ENCODE peak calls at places on chromosomes 11 and 22, in five cellular contexts. R, S, M, J and O are unnamed samples.

GRCh38 chr11:36056160-36056751 is 112.4 kb downstream of the LDLRAD3 start:
- DNase-seq in R (no peak), J (no peak), M (peak; percentile 66), S (no peak), O (no peak)

GRCh38 chr11:112961751-112962747 is 829 bp downstream of the NCAM1 start:
- DNase-seq in M (peak; percentile 69), S (peak; percentile 7), R (peak; percentile 47), J (peak; percentile 72), O (peak; percentile 63)

GRCh38 chr22:24513706-24514240 is 18.6 kb downstream of the UPB1 start:
- DNase-seq in M (no peak), J (peak; percentile 17), R (no peak), S (no peak), O (no peak)

GRCh38 chr11:47225552-47226137 is 10.9 kb downstream of the DDB2 start:
- DNase-seq in R (no peak), M (no peak), J (no peak), S (no peak), O (no peak)

GRCh38 chr11:66646875-66647274 is 8.4 kb downstream of the RBM4 start:
- DNase-seq in R (no peak), M (no peak), J (no peak), S (no peak), O (no peak)

GRCh38 chr22:22880645-22881044 is 7.0 kb upstream of the IGLL5 start:
- DNase-seq in R (no peak), J (peak; percentile 64), M (no peak), S (no peak), O (no peak)

GRCh38 chr22:30694638-30695350 is at the start of gene OSBP2:
- DNase-seq in R (peak; percentile 69), S (no peak), J (peak; percentile 84), M (peak; percentile 78), O (peak; percentile 76)

GRCh38 chr22:47203554-47203991 is 441.1 kb downstream of the TBC1D22A start:
- DNase-seq in J (no peak), M (no peak), S (no peak), R (no peak), O (no peak)

GRCh38 chr22:36505998-36506635 is 723 bp downstream of the FOXRED2 start:
- DNase-seq in S (no peak), M (no peak), R (no peak), J (peak; percentile 84), O (no peak)

GRCh38 chr11:68584991-68585524 is 99.3 kb upstream of the GAL start:
- DNase-seq in R (no peak), S (no peak), M (no peak), J (no peak), O (no peak)

GRCh38 chr11:68632802-68633201 is 51.5 kb upstream of the GAL start:
- DNase-seq in J (no peak), M (peak; percentile 87), R (no peak), S (peak; percentile 9), O (no peak)

GRCh38 chr22:48628891-48629559 is 1198.6 kb downstream of the BRD1 start:
- DNase-seq in S (no peak), M (peak; percentile 69), J (no peak), R (no peak), O (no peak)

GRCh38 chr11:19683141-19683805 is 29.4 kb upstream of the NAV2 start:
- DNase-seq in S (no peak), M (no peak), R (no peak), J (peak; percentile 76), O (no peak)

GRCh38 chr11:83573097-83573496 is 286.9 kb upstream of the CCDC90B start:
- DNase-seq in S (no peak), J (no peak), R (no peak), M (no peak), O (no peak)

GRCh38 chr22:38614331-38615122 is 41.7 kb downstream of the FAM227A start:
- DNase-seq in R (no peak), S (no peak), M (no peak), J (no peak), O (no peak)
- H3K27ac ChIP-seq in R (no peak overlapping the region), S (no peak overlapping the region), M (no peak overlapping the region), J (no peak overlapping the region), O (no peak overlapping the region)

GRCh38 chr11:95081412-95081811 is 8.2 kb upstream of the ENDOD1 start:
- DNase-seq in R (no peak), S (no peak), M (peak; percentile 5), J (peak; percentile 85), O (no peak)
- H3K4me3 ChIP-seq in R (no peak overlapping the region), S (no peak overlapping the region), M (no peak overlapping the region), J (no peak overlapping the region), O (no peak overlapping the region)

GRCh38 chr11:59187020-59187419 is 15.1 kb downstream of the DTX4 start:
- DNase-seq in R (no peak), S (no peak), M (no peak), J (no peak), O (no peak)

GRCh38 chr11:59184876-59185275 is 12.9 kb downstream of the DTX4 start:
- DNase-seq in M (no peak), J (no peak), R (no peak), S (no peak), O (no peak)

GRCh38 chr11:59185412-59185811 is 13.5 kb downstream of the DTX4 start:
- DNase-seq in S (no peak), R (no peak), M (no peak), J (no peak), O (no peak)

GRCh38 chr11:59187587-59187986 is 15.7 kb downstream of the DTX4 start:
- DNase-seq in R (no peak), J (peak; percentile 91), S (no peak), M (no peak), O (peak; percentile 76)

GRCh38 chr11:59186130-59186594 is 14.2 kb downstream of the DTX4 start:
- DNase-seq in R (peak; percentile 82), J (no peak), S (peak; percentile 35), M (peak; percentile 62), O (peak; percentile 76)
- H3K4me1 ChIP-seq in R (no peaks in the 10 kb centered on the region), J (peaks cover 18% of the 10 kb centered on the region), S (no peaks in the 10 kb centered on the region), M (peaks cover 27% of the 10 kb centered on the region), O (peaks cover 69% of the 10 kb centered on the region)

DNA sequence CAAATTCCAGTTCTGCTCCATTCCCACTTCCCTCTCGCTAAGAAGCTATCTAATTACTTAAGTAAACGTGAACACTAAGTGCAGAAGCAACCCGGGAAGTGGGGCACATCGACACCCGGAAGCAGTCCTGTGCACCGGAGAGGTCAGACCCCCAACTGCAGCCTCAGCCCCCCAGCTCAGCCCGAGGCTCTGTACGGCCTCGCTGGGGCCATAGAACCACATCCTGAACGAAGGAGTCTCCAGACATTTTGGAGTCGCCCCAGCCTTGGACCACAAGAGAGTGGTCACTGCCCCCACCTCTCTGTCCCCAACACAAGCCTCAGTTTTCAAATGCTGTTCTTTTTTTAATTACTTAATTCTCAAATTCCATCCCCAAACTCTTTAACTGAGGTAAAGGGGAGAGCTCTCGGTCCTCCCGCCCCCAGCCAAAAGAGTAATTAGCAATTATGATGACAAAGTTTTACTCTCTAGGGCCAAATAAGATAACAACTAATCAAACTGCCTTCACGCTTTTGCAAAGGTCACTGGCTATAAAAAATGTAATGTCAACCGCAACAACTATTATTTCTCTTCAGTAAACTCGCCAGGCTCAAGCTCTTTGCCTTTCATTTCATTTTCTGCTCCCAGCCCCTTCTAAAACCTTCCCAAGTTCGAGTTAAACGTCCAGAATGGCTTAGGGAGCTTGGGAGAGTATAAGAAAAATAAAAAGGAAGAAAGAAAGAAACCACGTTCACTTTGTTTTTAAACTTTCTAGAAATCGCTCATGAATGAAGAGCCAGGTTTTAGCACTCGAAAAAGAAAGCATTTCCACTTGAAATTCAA is 2.2 kb downstream of the PAX6 start:
- DNase-seq in R (no peak), J (no peak), S (no peak), M (peak; percentile 22), O (peak; percentile 15)
- H3K27ac ChIP-seq in R (no peak overlapping the region), J (no peak overlapping the region), S (no peak overlapping the region), M (no peak overlapping the region), O (no peak overlapping the region)

GRCh38 chr22:17218341-17218740 is 894 bp downstream of the ADA2 start:
- DNase-seq in M (no peak), S (no peak), R (no peak), J (peak; percentile 29), O (no peak)
- H3K4me3 ChIP-seq in M (no peak overlapping the region), S (peak overlapping the region; percentile 94), R (peak overlapping the region; percentile 40), J (no peak overlapping the region), O (peak overlapping the region; percentile 41)

GRCh38 chr11:2394818-2395105 is 5.8 kb upstream of the TSSC4 start:
- DNase-seq in R (no peak), M (no peak), S (no peak), J (peak; percentile 76), O (no peak)
- H3K4me1 ChIP-seq in R (peaks cover 15% of the 10 kb centered on the region), M (no peaks in the 10 kb centered on the region), S (peaks cover 18% of the 10 kb centered on the region), J (peaks cover 20% of the 10 kb centered on the region), O (peaks cover 23% of the 10 kb centered on the region)